ENCODE peak calls at places on chromosome 11, in nine cellular contexts. Y, H, T, B, A, M, O, P and W are unnamed samples.

GRCh38 chr11:76935030-76935429 is 74.3 kb downstream of the ACER3 start:
- DNase-seq in T (peak), Y (no peak), H (no peak), B (no peak), O (no peak), M (no peak), A (peak), P (no peak), W (no peak)

GRCh38 chr11:6608011-6608410 is 4.0 kb downstream of the TAF10 start:
- DNase-seq in H (no peak), Y (no peak), M (no peak), P (no peak), O (no peak), A (no peak), B (no peak), T (no peak), W (no peak)

GRCh38 chr11:64379160-64379559 is 20.2 kb downstream of the RPS6KA4 start:
- DNase-seq in O (no peak), A (no peak), P (no peak), M (no peak), Y (no peak), B (no peak), H (no peak), T (no peak), W (no peak)

GRCh38 chr11:121595717-121596156 is 143.0 kb upstream of the SORL1-AS1 start:
- DNase-seq in M (peak), P (peak), A (peak), Y (no peak), O (no peak), T (no peak), B (no peak), H (no peak), W (no peak)

GRCh38 chr11:115665345-115665901 is 161.2 kb upstream of the CADM1 start:
- DNase-seq in T (no peak), A (no peak), M (no peak), Y (no peak), P (no peak), H (no peak), O (no peak), B (no peak), W (no peak)

GRCh38 chr11:9943346-9944110 is 279.7 kb downstream of the SWAP70 start:
- DNase-seq in Y (no peak), A (peak), P (peak), M (no peak), O (no peak), T (no peak), B (no peak), H (no peak), W (no peak)

GRCh38 chr11:64655901-64656601 is 65.0 kb downstream of the SLC22A12 start:
- DNase-seq in O (no peak), A (peak), T (no peak), B (no peak), Y (no peak), M (no peak), H (no peak), P (no peak), W (no peak)

GRCh38 chr11:68677432-68677831 is 6.9 kb upstream of the GAL start:
- DNase-seq in M (no peak), A (peak), T (peak), B (no peak), Y (no peak), P (peak), H (no peak), O (no peak), W (no peak)

GRCh38 chr11:19234428-19234827 is 6.3 kb downstream of the E2F8 start:
- DNase-seq in H (no peak), Y (no peak), M (no peak), P (no peak), B (no peak), A (no peak), T (no peak), O (no peak), W (no peak)

GRCh38 chr11:73376803-73377629 is 817 bp downstream of the RELT start:
- DNase-seq in P (peak), A (peak), Y (peak), T (peak), H (peak), O (no peak), M (peak), B (peak), W (peak)

GRCh38 chr11:69115586-69116560 is 39.9 kb upstream of the SMIM38 start:
- DNase-seq in O (no peak), A (no peak), M (no peak), Y (no peak), T (no peak), H (no peak), B (no peak), P (no peak), W (no peak)

GRCh38 chr11:77102246-77103210 is at the start of gene OMP:
- DNase-seq in Y (no peak), A (no peak), T (no peak), H (no peak), P (no peak), B (no peak), O (no peak), M (no peak), W (no peak)

GRCh38 chr11:70289582-70289981 is 19.1 kb downstream of the PPFIA1 start:
- DNase-seq in M (no peak), H (no peak), T (no peak), A (no peak), O (no peak), Y (no peak), P (no peak), B (no peak), W (no peak)

GRCh38 chr11:27722117-27722844 is 22.0 kb upstream of the BDNF start:
- DNase-seq in P (no peak), Y (no peak), O (no peak), M (no peak), T (peak), H (no peak), B (no peak), A (peak), W (no peak)

GRCh38 chr11:9567401-9567800 is 6.1 kb upstream of the WEE1 start:
- DNase-seq in P (no peak), O (no peak), B (no peak), Y (no peak), H (no peak), M (no peak), T (no peak), A (no peak), W (no peak)

GRCh38 chr11:102528618-102529017 is 1.9 kb downstream of the MMP7 start:
- DNase-seq in H (no peak), M (no peak), O (no peak), A (no peak), Y (no peak), P (no peak), B (no peak), T (no peak), W (no peak)

GRCh38 chr11:100550910-100551309 is 136.2 kb upstream of the ARHGAP42 start:
- DNase-seq in B (no peak), M (no peak), O (no peak), T (no peak), P (no peak), Y (no peak), H (no peak), A (no peak), W (no peak)

GRCh38 chr11:120925944-120926343 is 98.0 kb upstream of the TBCEL start:
- DNase-seq in A (no peak), T (no peak), M (no peak), H (no peak), Y (no peak), B (no peak), P (no peak), O (no peak), W (no peak)

GRCh38 chr11:46183819-46184218 is 62.6 kb upstream of the PHF21A start:
- DNase-seq in M (peak), P (peak), A (peak), B (no peak), T (no peak), Y (no peak), O (no peak), H (no peak), W (no peak)

GRCh38 chr11:35714882-35715612 is 52.5 kb downstream of the TRIM44 start:
- DNase-seq in A (peak), T (no peak), O (no peak), M (no peak), B (peak), P (peak), Y (no peak), H (peak), W (no peak)

GRCh38 chr11:57597971-57598830 is 716 bp downstream of the SERPING1 start:
- DNase-seq in B (no peak), P (no peak), O (peak), H (no peak), A (peak), Y (no peak), T (peak), M (no peak), W (no peak)

GRCh38 chr11:90635145-90635544 is 412.3 kb upstream of the CHORDC1 start:
- DNase-seq in B (no peak), M (no peak), A (no peak), O (no peak), P (no peak), T (no peak), Y (no peak), H (no peak), W (no peak)